ENCODE peak calls at places on chromosome 5, in seven cellular contexts. F is A549, D is K562, R is HCT116, C is BJ, O is BE2C, U is MM.1S. M is an unnamed sample.

GRCh38 chr5:54990751-54991349 is 5.5 kb upstream of the ESM1 start:
- DNase-seq in R (no peak), U (no peak), C (peak; percentile 87), D (no peak), F (no peak), O (no peak), M (no peak)

GRCh38 chr5:55418994-55419991 is 111.5 kb downstream of the MTREX start:
- DNase-seq in D (no peak), R (no peak), C (peak; percentile 74), F (no peak), O (no peak), U (peak; percentile 44), M (no peak)

GRCh38 chr5:96260009-96260408 is 173.0 kb downstream of the PCSK1 start:
- DNase-seq in D (no peak), F (no peak), U (no peak), R (no peak), C (no peak), O (no peak), M (no peak)

GRCh38 chr5:134547579-134547978 is 22.1 kb downstream of the JADE2 start:
- DNase-seq in D (no peak), F (no peak), U (no peak), O (no peak), R (no peak), C (no peak), M (no peak)

GRCh38 chr5:35902032-35902681 is 36.3 kb downstream of the CAPSL start:
- DNase-seq in F (no peak), D (no peak), U (no peak), C (no peak), O (no peak), R (no peak), M (no peak)

GRCh38 chr5:159605585-159605984 is 275.3 kb upstream of the IL12B start:
- DNase-seq in O (no peak), F (no peak), D (no peak), R (no peak), C (no peak), U (no peak), M (no peak)

GRCh38 chr5:431001-431710 is 11.8 kb upstream of the EXOC3 start:
- DNase-seq in F (peak; percentile 92), O (peak; percentile 82), R (peak; percentile 23), D (peak; percentile 80), C (no peak), U (peak; percentile 25), M (peak; percentile 58)

GRCh38 chr5:16090270-16090669 is 89.3 kb downstream of the MARCHF11 start:
- DNase-seq in D (no peak), U (no peak), F (no peak), O (no peak), R (no peak), C (no peak), M (no peak)

GRCh38 chr5:142109356-142110045 is 922 bp downstream of the NDFIP1 start:
- DNase-seq in R (no peak), U (peak; percentile 50), C (no peak), O (peak; percentile 16), F (peak; percentile 9), D (no peak), M (no peak)

GRCh38 chr5:76041863-76042262 is 41.3 kb upstream of the SV2C start:
- DNase-seq in O (no peak), F (no peak), D (no peak), R (no peak), U (peak; percentile 26), C (no peak), M (no peak)

GRCh38 chr5:138275379-138275782 is 960 bp upstream of the GFRA3 start:
- DNase-seq in F (no peak), O (peak; percentile 55), D (no peak), C (no peak), U (no peak), R (no peak), M (no peak)

GRCh38 chr5:172920447-172920849 is 38.8 kb upstream of the RPL26L1 start:
- DNase-seq in C (peak; percentile 82), O (no peak), D (peak; percentile 32), R (no peak), U (no peak), F (peak; percentile 95), M (no peak)

GRCh38 chr5:176492431-176492830 is 44.2 kb downstream of the FAF2 start:
- DNase-seq in U (no peak), R (no peak), O (no peak), D (no peak), F (no peak), C (no peak), M (no peak)

GRCh38 chr5:157108961-157109360 is at the start of gene HAVCR2:
- DNase-seq in U (peak; percentile 64), O (no peak), R (no peak), D (no peak), F (no peak), C (no peak), M (peak; percentile 69)

GRCh38 chr5:1507961-1508678 is 15.6 kb downstream of the LPCAT1 start:
- DNase-seq in C (no peak), F (no peak), O (peak; percentile 4), D (no peak), R (no peak), U (no peak), M (no peak)

GRCh38 chr5:74241751-74242140 is 398.8 kb downstream of the ENC1 start:
- DNase-seq in F (no peak), O (no peak), D (no peak), U (peak; percentile 65), C (peak; percentile 29), R (peak; percentile 21), M (no peak)

GRCh38 chr5:111135946-111136345 is 43.8 kb downstream of the WDR36 start:
- DNase-seq in O (no peak), F (no peak), U (no peak), C (no peak), R (no peak), D (no peak), M (no peak)

GRCh38 chr5:43486353-43486752 is 2.7 kb upstream of the TMEM267 start:
- DNase-seq in D (no peak), O (no peak), C (no peak), F (no peak), U (no peak), R (no peak), M (no peak)

GRCh38 chr5:133408322-133408721 is 204.0 kb downstream of the FSTL4 start:
- DNase-seq in D (no peak), U (no peak), C (no peak), O (no peak), F (no peak), R (no peak), M (no peak)

GRCh38 chr5:76785493-76785892 is 33.3 kb upstream of the F2RL1 start:
- DNase-seq in C (no peak), U (no peak), O (no peak), D (no peak), F (peak; percentile 82), R (peak; percentile 80), M (no peak)

GRCh38 chr5:88688242-88688959 is 194.6 kb downstream of the MEF2C start:
- DNase-seq in D (no peak), C (no peak), R (no peak), F (no peak), O (no peak), U (no peak), M (no peak)

GRCh38 chr5:542693-543311 is 18.6 kb upstream of the SLC9A3 start:
- DNase-seq in O (peak; percentile 2), F (no peak), R (no peak), D (no peak), U (no peak), C (no peak), M (no peak)

DNA sequence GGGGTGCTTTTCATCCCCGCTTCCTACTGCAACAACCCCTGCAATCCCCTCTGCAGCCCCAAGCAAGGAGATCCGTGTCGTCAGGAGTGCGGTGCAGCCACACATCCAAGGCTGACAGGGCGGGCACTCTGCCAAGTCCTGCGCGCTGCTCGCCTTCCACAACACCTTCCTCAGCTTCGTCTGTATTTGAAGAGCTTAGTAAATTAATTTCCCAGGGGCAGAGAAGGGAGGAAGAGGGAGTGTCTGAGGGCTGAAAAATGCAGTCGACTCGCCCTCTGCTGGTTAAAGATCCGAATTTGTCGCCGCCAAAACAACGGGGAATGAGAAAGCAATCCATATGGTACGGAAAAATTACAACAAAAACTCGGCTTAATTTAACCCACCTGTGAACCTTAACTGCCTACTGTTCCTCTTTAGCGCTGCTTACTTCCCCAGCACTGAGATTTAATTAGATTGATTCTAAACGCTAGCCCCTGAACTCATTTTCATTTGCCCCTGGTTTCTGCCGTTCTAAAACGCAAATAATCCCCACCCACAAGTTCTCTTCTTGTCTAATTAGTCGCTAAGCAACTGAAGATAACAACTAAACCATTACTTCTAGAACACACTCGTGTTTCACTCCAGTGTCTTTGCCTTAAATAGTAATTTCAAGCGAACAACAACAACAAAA is 10.9 kb upstream of the PCDHB1 start:
- DNase-seq in D (no peak), C (no peak), O (peak; percentile 90), R (peak; percentile 69), F (peak; percentile 76), U (peak; percentile 47), M (no peak)
- TF ChIP-seq CTCF in D (no peak), C (no peak), O (peak; percentile 79), R (peak; percentile 93), F (peak; percentile 79), U (peak; percentile 49), M (no peak)

GRCh38 chr5:98307811-98308210 is 465.7 kb upstream of the RGMB start:
- DNase-seq in R (no peak), C (no peak), U (no peak), F (no peak), O (no peak), D (no peak), M (no peak)
- H3K4me3 ChIP-seq in R (no peak overlapping the region), C (no peak overlapping the region), U (no peak overlapping the region), F (no peak overlapping the region), O (no peak overlapping the region), D (no peak overlapping the region), M (no peak overlapping the region)

GRCh38 chr5:69083412-69083811 is 10.4 kb upstream of the SLC30A5 start:
- DNase-seq in F (no peak), D (no peak), R (peak; percentile 47), U (no peak), O (peak; percentile 26), C (no peak), M (no peak)
- TF ChIP-seq CTCF in F (no peak), D (peak; percentile 59), R (peak; percentile 49), U (no peak), O (peak; percentile 48), C (no peak), M (no peak)

GRCh38 chr5:131974622-131974955 is 29.1 kb upstream of the MEIKIN start:
- DNase-seq in R (no peak), O (no peak), F (no peak), C (no peak), U (no peak), D (no peak), M (no peak)
- H3K4me3 ChIP-seq in R (no peak overlapping the region), O (no peak overlapping the region), F (no peak overlapping the region), C (no peak overlapping the region), U (no peak overlapping the region), D (no peak overlapping the region), M (no peak overlapping the region)